ENCODE peak calls at places on chromosomes 13 and 19, in seven cellular contexts. H, X, G, U, F, R and M are unnamed samples.

GRCh38 chr13:50994651-50995050 is 85.1 kb downstream of the RNASEH2B start:
- DNase-seq in H (no peak), X (no peak), G (no peak), U (no peak), F (peak), R (no peak), M (no peak)

GRCh38 chr13:30798776-30799625 is 63.7 kb downstream of the ALOX5AP start:
- DNase-seq in H (no peak), X (no peak), G (no peak), U (no peak), F (no peak), R (no peak), M (no peak)

GRCh38 chr13:19910336-19911072 is 47.1 kb upstream of the ZMYM5 start:
- DNase-seq in H (peak), X (no peak), G (no peak), U (no peak), F (no peak), R (no peak), M (no peak)

GRCh38 chr19:19105365-19106060 is 32.8 kb downstream of the TMEM161A start:
- DNase-seq in H (no peak), X (no peak), G (peak), U (no peak), F (peak), R (no peak), M (peak)

GRCh38 chr13:32228330-32229041 is 86.7 kb downstream of the ZAR1L start:
- DNase-seq in H (peak), X (no peak), G (no peak), U (no peak), F (no peak), R (no peak), M (no peak)

GRCh38 chr19:35557539-35558399 is 5.7 kb downstream of the ATP4A start:
- DNase-seq in H (peak), X (peak), G (peak), U (no peak), F (peak), R (peak), M (no peak)

GRCh38 chr13:30114586-30115256 is 192.6 kb downstream of the KATNAL1 start:
- DNase-seq in H (peak), X (peak), G (peak), U (peak), F (peak), R (peak), M (peak)

GRCh38 chr13:107788464-107789165 is 426.7 kb downstream of the LIG4 start:
- DNase-seq in H (no peak), X (no peak), G (no peak), U (no peak), F (no peak), R (no peak), M (no peak)

GRCh38 chr13:99559560-99559959 is 58.3 kb downstream of the TM9SF2 start:
- DNase-seq in H (no peak), X (no peak), G (no peak), U (no peak), F (no peak), R (no peak), M (no peak)

GRCh38 chr19:13017306-13018036 is 22.2 kb downstream of the NFIX start:
- DNase-seq in H (peak), X (no peak), G (no peak), U (no peak), F (no peak), R (no peak), M (no peak)

GRCh38 chr13:33119886-33120543 is 103.8 kb downstream of the KL start:
- DNase-seq in H (peak), X (no peak), G (no peak), U (no peak), F (no peak), R (no peak), M (no peak)

GRCh38 chr19:17107546-17108452 is 32.2 kb downstream of the MYO9B start:
- DNase-seq in H (peak), X (no peak), G (peak), U (peak), F (no peak), R (no peak), M (no peak)

GRCh38 chr13:100519626-100520025 is 69.0 kb downstream of the GGACT start:
- DNase-seq in H (no peak), X (no peak), G (no peak), U (no peak), F (no peak), R (no peak), M (no peak)

GRCh38 chr19:11780431-11781020 is 13.7 kb downstream of the ZNF441 start:
- DNase-seq in H (no peak), X (no peak), G (no peak), U (no peak), F (no peak), R (no peak), M (no peak)

GRCh38 chr13:35940734-35941133 is 190.4 kb downstream of the DCLK1 start:
- DNase-seq in H (no peak), X (no peak), G (no peak), U (no peak), F (no peak), R (no peak), M (no peak)

GRCh38 chr19:57651654-57651996 is 17.1 kb upstream of the ZSCAN4 start:
- DNase-seq in H (no peak), X (no peak), G (no peak), U (no peak), F (no peak), R (no peak), M (no peak)

GRCh38 chr13:44274838-44275237 is 98.8 kb upstream of the SERP2 start:
- DNase-seq in H (no peak), X (no peak), G (no peak), U (no peak), F (no peak), R (no peak), M (no peak)

GRCh38 chr19:31015778-31016177 is 333.5 kb downstream of the TSHZ3 start:
- DNase-seq in H (no peak), X (no peak), G (no peak), U (no peak), F (no peak), R (no peak), M (no peak)

GRCh38 chr13:31105856-31106255 is 55.8 kb downstream of the HSPH1 start:
- DNase-seq in H (no peak), X (no peak), G (no peak), U (no peak), F (no peak), R (no peak), M (no peak)